ENCODE peak calls at places on chromosomes 16 and 17, in eight cellular contexts. N is Karpas-422; X is lung; Z is tibial nerve; R is cardiac muscle cell; S is neural progenitor cell; M is adipocyte; F is CD4-positive, CD25-positive, alpha-beta regulatory T cell. D is an unnamed sample. For H3K36me3 and H3K4me1, the result is how much of the 10 kb centered on the place peaks cover.

GRCh38 chr16:30004811-30005242 is 6.0 kb downstream of the DOC2A start:
- DNase-seq in N (peak), X (no peak), Z (no peak), R (no peak), S (no peak), M (no peak), F (no peak), D (no peak)

GRCh38 chr17:74117999-74118421 is 85.5 kb upstream of the RPL38 start:
- DNase-seq in N (no peak), X (no peak), Z (no peak), R (no peak), S (peak), M (no peak), F (no peak), D (no peak)

GRCh38 chr16:49528564-49529150 is 155.1 kb downstream of the C16orf78 start:
- DNase-seq in N (no peak), X (no peak), Z (no peak), R (peak), S (no peak), M (no peak), F (no peak), D (no peak)

GRCh38 chr17:49382556-49382955 is 20.5 kb upstream of the ZNF652 start:
- DNase-seq in N (no peak), X (no peak), Z (no peak), R (no peak), S (no peak), M (no peak), F (no peak), D (no peak)

GRCh38 chr17:50949128-50950001 is 83.2 kb upstream of the TOB1 start:
- DNase-seq in N (no peak), X (no peak), Z (no peak), R (no peak), S (no peak), M (no peak), F (no peak), D (no peak)

GRCh38 chr17:53353919-53354351 is 468.8 kb upstream of the KIF2B start:
- DNase-seq in N (no peak), X (no peak), Z (no peak), R (peak), S (no peak), M (no peak), F (no peak), D (no peak)

GRCh38 chr16:53817117-53817516 is 113.2 kb downstream of the FTO start:
- DNase-seq in N (no peak), X (no peak), Z (no peak), R (peak), S (no peak), M (peak), F (no peak), D (no peak)

GRCh38 chr17:79747508-79748295 is 17.0 kb downstream of the ENPP7 start:
- DNase-seq in N (no peak), X (no peak), Z (no peak), R (no peak), S (peak), M (peak), F (no peak), D (no peak)

GRCh38 chr16:55760665-55761035 is 72.2 kb downstream of the CES1 start:
- DNase-seq in N (no peak), X (peak), Z (no peak), R (no peak), S (no peak), M (no peak), F (no peak), D (no peak)

DNA sequence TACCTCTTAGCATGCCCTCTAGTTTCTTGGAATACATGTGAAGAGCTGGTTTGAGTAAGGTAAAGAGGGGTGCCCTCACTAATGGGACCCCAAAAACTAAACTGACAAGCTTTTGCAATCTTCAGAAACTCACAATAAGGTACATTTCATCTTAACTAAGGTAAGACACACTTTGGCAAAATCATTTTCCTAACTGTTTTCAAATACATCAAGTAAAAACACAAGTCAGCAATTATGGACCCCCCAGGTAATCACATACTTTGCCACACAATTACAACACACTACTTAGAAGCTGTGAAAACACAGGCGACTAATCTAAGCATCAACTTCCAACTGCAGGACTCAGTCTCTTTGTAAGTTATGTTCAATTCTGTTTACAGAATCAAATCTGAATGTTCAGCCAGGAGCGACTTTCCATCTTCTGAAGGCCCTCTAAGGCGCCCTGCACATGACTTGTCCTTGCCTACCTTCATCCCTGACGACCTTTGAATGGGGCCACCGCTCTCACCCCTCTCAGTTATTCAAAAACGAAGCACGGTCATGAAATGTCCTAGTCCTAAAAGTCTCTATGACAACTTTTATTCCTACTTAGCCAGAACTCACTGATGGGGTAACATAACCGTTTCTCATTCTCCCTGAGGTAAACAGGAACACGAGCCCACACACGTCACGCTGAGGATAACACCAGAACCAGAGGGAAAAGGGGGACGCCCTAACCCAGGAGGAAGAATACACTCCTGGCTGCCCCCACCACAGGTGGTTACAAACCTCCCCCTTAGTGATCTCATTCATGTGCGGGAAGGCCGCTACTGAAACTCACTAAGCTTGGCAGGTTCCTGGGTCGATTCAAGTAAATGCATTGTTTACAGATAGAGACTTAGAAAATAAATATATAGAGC is 5.5 kb downstream of the CREBBP start:
- DNase-seq in N (no peak), X (no peak), Z (no peak), R (no peak), S (no peak), M (no peak), F (no peak), D (no peak)
- H3K4me3 ChIP-seq in N (no peak), X (no peak), Z (no peak), R (no peak), S (no peak), M (no peak), F (peak), D (no peak)

GRCh38 chr16:10575506-10576130 is 4.8 kb downstream of the EMP2 start:
- DNase-seq in N (no peak), X (no peak), Z (no peak), R (peak), S (no peak), M (peak), F (no peak), D (no peak)
- H3K36me3 ChIP-seq in N (under half), X (under half), Z (under half), R (under half), S (under half), M (under half), F (under half), D (under half)

GRCh38 chr16:24737916-24738594 is 8.6 kb downstream of the TNRC6A start:
- DNase-seq in N (no peak), X (no peak), Z (no peak), R (no peak), S (no peak), M (peak), F (no peak), D (no peak)

GRCh38 chr16:24736758-24737157 is 7.3 kb downstream of the TNRC6A start:
- DNase-seq in N (no peak), X (no peak), Z (no peak), R (no peak), S (no peak), M (peak), F (no peak), D (no peak)

GRCh38 chr16:24737391-24737871 is 8.0 kb downstream of the TNRC6A start:
- DNase-seq in N (no peak), X (no peak), Z (no peak), R (peak), S (no peak), M (peak), F (no peak), D (no peak)

GRCh38 chr16:24741862-24742261 is 12.4 kb downstream of the TNRC6A start:
- DNase-seq in N (no peak), X (no peak), Z (no peak), R (no peak), S (no peak), M (no peak), F (no peak), D (no peak)

GRCh38 chr16:24738895-24739294 is 9.4 kb downstream of the TNRC6A start:
- DNase-seq in N (peak), X (no peak), Z (no peak), R (no peak), S (no peak), M (no peak), F (no peak), D (no peak)
- H3K4me1 ChIP-seq in N (half or more), X (under half), Z (under half), R (under half), S (under half), M (half or more), F (under half), D (half or more)

DNA sequence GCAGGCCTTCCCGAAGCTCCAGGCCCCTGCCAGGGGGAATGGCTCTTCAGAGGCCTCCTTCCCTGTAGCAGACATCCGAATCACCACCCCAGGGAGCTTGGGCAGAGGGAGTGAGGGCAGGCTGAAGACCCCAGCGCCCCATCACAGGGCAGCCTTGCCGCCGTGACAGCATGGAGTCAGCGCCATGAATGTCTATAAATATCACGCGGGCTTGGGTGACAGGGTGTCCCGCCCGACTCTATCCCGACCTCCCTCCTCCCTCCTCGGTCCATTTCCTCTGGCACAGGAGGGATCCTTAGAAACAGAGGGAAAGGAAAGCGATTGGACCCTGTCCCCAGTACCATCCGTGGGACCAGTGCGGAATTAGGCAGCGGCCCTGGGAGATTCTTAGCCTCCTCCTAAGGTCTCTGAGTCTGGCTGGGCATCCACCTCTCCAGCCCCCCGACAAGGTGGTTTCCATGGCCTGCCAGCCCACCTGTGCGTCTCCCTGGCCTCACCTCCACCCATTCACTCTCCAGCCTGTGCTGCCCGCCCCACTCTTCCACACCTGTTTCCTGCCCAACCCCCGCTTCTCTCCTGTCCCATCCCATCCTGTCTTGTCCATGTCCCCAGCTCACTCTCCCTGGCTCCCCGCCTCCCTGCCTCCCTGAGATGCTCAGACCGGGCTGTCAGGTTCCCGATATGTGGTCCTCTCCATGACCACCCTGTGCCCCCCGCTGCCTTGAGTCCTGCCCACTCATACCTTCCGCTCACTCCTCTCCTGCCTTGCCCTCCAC is 5.1 kb downstream of the ATP2A1 start:
- DNase-seq in N (no peak), X (no peak), Z (no peak), R (no peak), S (no peak), M (no peak), F (no peak), D (no peak)
- H3K4me3 ChIP-seq in N (no peak), X (no peak), Z (no peak), R (no peak), S (no peak), M (no peak), F (no peak), D (no peak)

GRCh38 chr17:62822080-62822904 is 14.2 kb upstream of the MARCHF10 start:
- DNase-seq in N (no peak), X (no peak), Z (no peak), R (peak), S (no peak), M (no peak), F (no peak), D (no peak)

GRCh38 chr17:62818491-62818890 is 10.4 kb upstream of the MARCHF10 start:
- DNase-seq in N (no peak), X (no peak), Z (no peak), R (no peak), S (no peak), M (no peak), F (no peak), D (no peak)

GRCh38 chr17:62819511-62820221 is 11.6 kb upstream of the MARCHF10 start:
- DNase-seq in N (no peak), X (peak), Z (peak), R (peak), S (peak), M (peak), F (no peak), D (no peak)

GRCh38 chr17:62821213-62822079 is 13.3 kb upstream of the MARCHF10 start:
- DNase-seq in N (no peak), X (no peak), Z (no peak), R (peak), S (no peak), M (no peak), F (no peak), D (no peak)

DNA sequence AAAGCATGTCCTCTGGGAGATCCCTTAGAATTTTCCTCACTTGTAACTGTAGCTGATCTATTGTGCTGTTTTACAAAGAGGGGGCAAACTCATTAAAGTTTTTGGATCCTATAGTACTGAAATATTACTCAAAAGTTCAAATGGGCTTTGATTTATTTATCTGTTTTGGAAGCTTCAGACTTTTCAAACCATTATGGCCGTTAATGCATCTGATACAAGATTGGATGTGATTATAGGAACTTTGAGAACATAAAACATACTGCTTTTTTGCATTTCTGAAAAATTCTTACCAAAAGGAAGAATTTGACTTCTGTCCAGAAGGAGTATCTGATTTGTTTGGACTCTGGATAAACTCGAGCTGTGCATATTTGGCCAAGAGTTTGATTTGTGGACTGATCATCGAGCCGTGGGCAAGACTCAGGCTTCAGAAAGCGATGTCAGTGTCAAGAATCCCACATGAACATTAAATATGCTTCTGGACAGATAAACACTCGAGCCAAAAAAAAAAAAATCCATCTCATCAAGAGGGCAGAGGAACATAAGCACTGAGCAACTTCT is 8.2 kb upstream of the MARCHF10 start:
- DNase-seq in N (no peak), X (no peak), Z (no peak), R (no peak), S (no peak), M (no peak), F (no peak), D (no peak)
- H3K36me3 ChIP-seq in N (under half), X (under half), Z (under half), R (under half), S (under half), M (under half), F (under half), D (under half)

DNA sequence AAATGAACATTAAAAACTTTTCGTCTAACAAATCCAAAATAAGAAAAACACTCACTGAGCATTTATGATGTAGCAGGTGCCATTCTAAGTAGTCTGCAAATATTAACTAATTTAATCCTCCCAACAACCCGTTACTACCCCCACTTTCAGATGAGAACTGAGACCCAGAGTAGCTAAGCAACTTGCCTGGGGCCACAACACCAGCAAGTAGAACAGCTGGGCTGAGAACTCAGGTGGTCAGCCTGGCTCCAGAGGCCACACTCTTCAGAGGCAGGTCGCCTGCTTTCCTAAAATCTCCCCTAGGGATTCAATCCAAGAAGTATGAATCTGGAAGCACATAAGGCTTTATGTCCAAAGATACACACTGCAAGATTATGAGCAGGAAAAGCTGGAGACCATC is 6.2 kb downstream of the MBTPS1 start:
- DNase-seq in N (no peak), X (no peak), Z (no peak), R (no peak), S (no peak), M (no peak), F (no peak), D (no peak)
- H3K4me1 ChIP-seq in N (under half), X (under half), Z (under half), R (under half), S (under half), M (under half), F (under half), D (under half)

GRCh38 chr16:66958857-66959644 is 2.0 kb upstream of the CES3 start:
- DNase-seq in N (no peak), X (no peak), Z (no peak), R (no peak), S (no peak), M (no peak), F (no peak), D (no peak)
- H3K4me3 ChIP-seq in N (no peak), X (no peak), Z (no peak), R (no peak), S (no peak), M (no peak), F (no peak), D (no peak)

GRCh38 chr16:3471518-3472176 is 23.6 kb downstream of the C16orf90 start:
- DNase-seq in N (no peak), X (no peak), Z (no peak), R (no peak), S (no peak), M (no peak), F (no peak), D (no peak)

GRCh38 chr16:3475604-3476375 is 19.5 kb downstream of the C16orf90 start:
- DNase-seq in N (no peak), X (no peak), Z (no peak), R (no peak), S (no peak), M (no peak), F (no peak), D (no peak)

GRCh38 chr16:3470723-3471122 is 24.6 kb downstream of the C16orf90 start:
- DNase-seq in N (no peak), X (no peak), Z (no peak), R (no peak), S (no peak), M (no peak), F (no peak), D (no peak)

GRCh38 chr16:3472878-3473595 is 22.3 kb downstream of the C16orf90 start:
- DNase-seq in N (no peak), X (no peak), Z (no peak), R (no peak), S (no peak), M (no peak), F (no peak), D (no peak)

DNA sequence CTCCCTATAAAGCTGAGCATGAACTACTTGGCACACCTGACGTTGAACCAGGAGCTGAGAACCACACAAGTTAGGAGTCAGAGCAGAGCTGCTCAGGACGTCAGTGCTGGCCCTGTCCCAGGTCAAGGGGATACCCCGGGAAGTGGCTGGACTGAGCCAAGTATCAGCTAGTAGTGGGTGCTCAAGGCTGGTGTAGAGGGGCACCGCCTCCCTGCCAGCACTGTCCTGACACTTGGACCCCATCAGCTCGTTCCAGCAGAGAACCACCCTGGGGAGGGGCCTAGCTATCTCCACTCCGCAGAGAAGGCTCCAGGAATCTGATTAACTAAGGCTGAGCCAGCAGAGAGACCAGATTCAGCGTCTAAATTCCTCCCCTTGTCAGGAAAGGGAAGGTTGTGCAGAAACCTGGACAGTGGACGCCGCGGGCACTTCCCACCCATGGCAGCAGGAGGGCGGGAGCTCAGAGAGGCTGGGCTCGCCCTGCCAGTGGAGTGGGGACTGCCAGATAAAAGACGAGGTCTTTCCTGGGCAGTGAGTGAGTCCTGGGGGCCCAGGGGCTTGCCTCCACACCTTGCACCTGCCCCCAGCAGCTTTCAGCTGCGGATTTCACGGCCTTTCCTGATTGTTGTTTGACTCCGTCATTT is 21.0 kb downstream of the C16orf90 start:
- DNase-seq in N (no peak), X (no peak), Z (no peak), R (no peak), S (no peak), M (no peak), F (no peak), D (no peak)
- H3K36me3 ChIP-seq in N (under half), X (under half), Z (under half), R (under half), S (under half), M (under half), F (under half), D (under half)

DNA sequence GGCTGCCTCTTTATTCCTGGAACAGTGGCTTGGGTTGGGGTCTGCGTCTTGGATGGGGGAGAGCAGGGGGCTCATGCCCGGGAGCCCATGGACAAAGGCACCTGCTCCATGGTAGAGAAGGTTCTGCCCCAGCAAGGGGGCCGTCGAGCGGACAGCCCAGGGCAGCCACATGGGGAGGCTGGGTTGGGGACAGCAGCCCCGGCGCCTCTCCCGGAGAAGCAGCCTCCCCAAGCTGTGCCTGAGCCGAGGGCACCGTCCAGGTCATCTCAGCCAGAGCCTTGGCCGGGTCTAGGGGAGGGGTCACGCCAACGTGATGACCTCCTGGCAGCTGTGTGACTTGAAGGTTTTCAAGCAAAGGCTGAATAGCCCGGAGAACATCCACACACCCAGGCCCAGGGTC is 32.9 kb upstream of the GNG13 start:
- DNase-seq in N (no peak), X (no peak), Z (no peak), R (no peak), S (no peak), M (no peak), F (no peak), D (no peak)
- H3K4me1 ChIP-seq in N (under half), X (under half), Z (under half), R (under half), S (under half), M (under half), F (under half), D (under half)

D was measured in naive thymus-derived CD4-positive, alpha-beta T cell.